ENCODE peak calls at places on chromosomes 12 and 14, in nine cellular contexts. M is transverse colon; Q is NCI-H510A; S is NCI-H2029; W is B cell; Y is CD8-positive, alpha-beta memory T cell; G is BJ; E is NCI-H1048; D is left colon. I is an unnamed sample.

GRCh38 chr12:104956870-104957301 is 1.2 kb downstream of the SLC41A2 start:
- DNase-seq in M (no peak), Q (no peak), S (no peak), W (no peak), Y (no peak), G (no peak), E (no peak), D (no peak), I (no peak)

GRCh38 chr12:75130811-75131210 is 78.8 kb downstream of the KCNC2 start:
- DNase-seq in M (no peak), Q (no peak), S (no peak), W (no peak), Y (no peak), G (no peak), E (peak), D (no peak), I (no peak)

GRCh38 chr12:69949324-69949723 is 124.3 kb downstream of the MYRFL start:
- DNase-seq in M (no peak), Q (no peak), S (no peak), W (no peak), Y (no peak), G (no peak), E (no peak), D (no peak), I (no peak)

GRCh38 chr12:84131076-84131475 is 781.5 kb downstream of the SLC6A15 start:
- DNase-seq in M (no peak), Q (no peak), S (no peak), W (no peak), Y (no peak), G (peak), E (no peak), D (no peak), I (no peak)

GRCh38 chr12:12684375-12685106 is 11.4 kb downstream of the GPR19 start:
- DNase-seq in M (no peak), Q (peak), S (peak), W (no peak), Y (no peak), G (no peak), E (no peak), D (no peak), I (no peak)

GRCh38 chr12:110699591-110700445 is 10.9 kb upstream of the HVCN1 start:
- DNase-seq in M (no peak), Q (no peak), S (no peak), W (no peak), Y (no peak), G (no peak), E (no peak), D (no peak), I (no peak)

GRCh38 chr12:20370001-20370381 is 1.7 kb downstream of the PDE3A start:
- DNase-seq in M (peak), Q (peak), S (no peak), W (no peak), Y (no peak), G (no peak), E (no peak), D (peak), I (no peak)

GRCh38 chr12:124837958-124838803 is 25.5 kb downstream of the SCARB1 start:
- DNase-seq in M (peak), Q (no peak), S (peak), W (no peak), Y (no peak), G (peak), E (no peak), D (peak), I (no peak)

GRCh38 chr14:96979611-96980074 is 182.5 kb downstream of the VRK1 start:
- DNase-seq in M (no peak), Q (no peak), S (no peak), W (no peak), Y (no peak), G (no peak), E (no peak), D (no peak), I (no peak)

GRCh38 chr12:46998811-46999368 is 80.5 kb upstream of the PCED1B start:
- DNase-seq in M (no peak), Q (no peak), S (no peak), W (no peak), Y (no peak), G (peak), E (no peak), D (no peak), I (no peak)

GRCh38 chr12:29270446-29270845 is 110.5 kb downstream of the ERGIC2 start:
- DNase-seq in M (no peak), Q (no peak), S (no peak), W (no peak), Y (no peak), G (no peak), E (no peak), D (no peak), I (no peak)